ENCODE peak calls at places on chromosomes 6 and 20, in eight cellular contexts. N is H7, R is mammary epithelial cell, K is uterus, C is hepatocyte, H is cardiac muscle cell, M is HL-60, Y is psoas muscle. Q is an unnamed sample. For H3K27me3, the result is how much of the 10 kb centered on the place peaks cover.

GRCh38 chr6:82410151-82410621 is 46.6 kb downstream of the TPBG start:
- DNase-seq in N (no peak), R (no peak), K (no peak), C (no peak), H (peak), M (no peak), Y (no peak), Q (no peak)

GRCh38 chr6:85569323-85569722 is 24.3 kb downstream of the SNX14 start:
- DNase-seq in N (no peak), R (no peak), K (no peak), C (no peak), H (peak), M (no peak), Y (no peak), Q (no peak)

GRCh38 chr20:9441948-9442347 is 72.4 kb upstream of the LAMP5 start:
- DNase-seq in N (no peak), R (no peak), K (no peak), C (no peak), H (no peak), M (peak), Y (no peak), Q (no peak)

GRCh38 chr20:52958206-52958605 is 14.0 kb upstream of the TSHZ2 start:
- DNase-seq in N (no peak), R (no peak), K (no peak), C (no peak), H (no peak), M (no peak), Y (no peak), Q (no peak)

GRCh38 chr20:48564997-48565396 is 262.8 kb downstream of the PREX1 start:
- DNase-seq in N (no peak), R (no peak), K (no peak), C (no peak), H (no peak), M (no peak), Y (no peak), Q (no peak)

GRCh38 chr6:148335582-148335981 is 7.1 kb upstream of the SASH1 start:
- DNase-seq in N (no peak), R (peak), K (no peak), C (no peak), H (peak), M (no peak), Y (no peak), Q (no peak)

GRCh38 chr6:128572286-128572685 is 51.9 kb upstream of the PTPRK start:
- DNase-seq in N (no peak), R (no peak), K (no peak), C (no peak), H (no peak), M (no peak), Y (no peak), Q (no peak)

GRCh38 chr6:15370730-15371129 is 124.9 kb downstream of the JARID2 start:
- DNase-seq in N (no peak), R (peak), K (no peak), C (no peak), H (no peak), M (no peak), Y (no peak), Q (no peak)

GRCh38 chr6:3723251-3723650 is 28.3 kb downstream of the PXDC1 start:
- DNase-seq in N (no peak), R (no peak), K (no peak), C (no peak), H (no peak), M (no peak), Y (no peak), Q (no peak)

GRCh38 chr6:24990227-24990843 is 54.6 kb upstream of the RIPOR2 start:
- DNase-seq in N (no peak), R (no peak), K (no peak), C (no peak), H (peak), M (no peak), Y (no peak), Q (no peak)

GRCh38 chr20:40442181-40442963 is 246.7 kb downstream of the MAFB start:
- DNase-seq in N (peak), R (no peak), K (no peak), C (no peak), H (peak), M (no peak), Y (no peak), Q (no peak)

GRCh38 chr6:830667-831327 is 137.9 kb upstream of the EXOC2 start:
- DNase-seq in N (no peak), R (no peak), K (no peak), C (no peak), H (no peak), M (no peak), Y (no peak), Q (no peak)

GRCh38 chr6:23505021-23505420 is 621.0 kb upstream of the NRSN1 start:
- DNase-seq in N (no peak), R (no peak), K (no peak), C (no peak), H (peak), M (no peak), Y (no peak), Q (no peak)

GRCh38 chr6:23499549-23499948 is 626.5 kb upstream of the NRSN1 start:
- DNase-seq in N (no peak), R (no peak), K (no peak), C (no peak), H (no peak), M (no peak), Y (no peak), Q (no peak)

GRCh38 chr6:23498013-23498412 is 628.0 kb upstream of the NRSN1 start:
- DNase-seq in N (no peak), R (no peak), K (no peak), C (peak), H (peak), M (no peak), Y (no peak), Q (no peak)

DNA sequence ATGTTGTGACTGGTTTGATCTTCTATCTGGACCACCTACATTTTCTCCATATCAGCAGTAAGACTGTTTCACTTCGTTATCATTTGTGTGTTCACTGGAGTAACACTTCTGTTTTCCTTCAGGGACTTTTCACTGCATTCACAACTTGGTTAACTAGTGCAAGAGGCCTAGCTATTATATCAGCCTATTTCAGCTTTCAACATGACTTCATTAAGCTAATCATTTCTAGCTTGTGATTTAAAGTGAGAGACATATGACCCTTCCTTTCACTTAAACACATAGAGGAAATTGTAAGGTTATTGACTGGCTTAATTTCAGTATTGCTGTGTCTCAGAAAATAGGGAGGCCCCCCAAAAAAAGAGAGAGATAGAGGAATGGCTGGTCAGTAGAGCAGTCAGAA is 622.8 kb upstream of the NRSN1 start:
- DNase-seq in N (no peak), R (no peak), K (no peak), C (no peak), H (no peak), M (no peak), Y (no peak), Q (no peak)
- H3K27me3 ChIP-seq in N (under half), R (under half), K (under half), C (under half), H (under half), M (under half), Y (under half), Q (under half)

DNA sequence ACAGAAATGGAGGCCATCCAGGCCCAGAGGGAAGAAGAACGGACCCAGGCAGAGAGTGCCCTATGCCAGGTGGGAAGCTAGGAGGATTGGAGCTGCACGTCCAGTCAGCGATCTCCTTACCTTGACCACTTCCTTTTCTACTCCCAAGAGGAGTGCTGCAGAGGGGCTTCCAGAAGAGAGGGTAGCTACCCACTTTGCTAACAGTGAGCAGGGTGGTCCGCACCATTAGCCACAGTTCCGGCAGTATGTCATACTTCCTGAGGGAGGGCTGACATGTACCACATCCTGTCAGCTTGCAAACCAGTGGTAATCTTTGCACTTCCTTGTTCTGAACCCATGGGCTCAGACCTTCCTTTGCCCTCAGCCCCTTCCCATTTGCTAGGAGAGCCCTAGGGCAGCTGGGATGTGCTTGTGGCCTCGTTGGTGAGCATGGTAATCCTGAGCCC is 35.4 kb downstream of the CEP250 start:
- DNase-seq in N (no peak), R (no peak), K (no peak), C (no peak), H (no peak), M (peak), Y (no peak), Q (peak)
- H3K4me3 ChIP-seq in N (no peak), R (no peak), K (no peak), C (no peak), H (no peak), M (peak), Y (peak), Q (peak)

GRCh38 chr20:36405255-36405654 is 99.1 kb downstream of the DLGAP4 start:
- DNase-seq in N (no peak), R (no peak), K (no peak), C (no peak), H (peak), M (no peak), Y (no peak), Q (no peak)

GRCh38 chr20:36407196-36407733 is 101.1 kb downstream of the DLGAP4 start:
- DNase-seq in N (no peak), R (peak), K (no peak), C (no peak), H (peak), M (no peak), Y (no peak), Q (no peak)

GRCh38 chr20:36401336-36401735 is 95.2 kb downstream of the DLGAP4 start:
- DNase-seq in N (no peak), R (no peak), K (no peak), C (no peak), H (no peak), M (no peak), Y (no peak), Q (no peak)

GRCh38 chr20:36402708-36403107 is 96.6 kb downstream of the DLGAP4 start:
- DNase-seq in N (no peak), R (no peak), K (no peak), C (no peak), H (no peak), M (no peak), Y (no peak), Q (no peak)

GRCh38 chr20:36404435-36404978 is 98.4 kb downstream of the DLGAP4 start:
- DNase-seq in N (no peak), R (no peak), K (no peak), C (no peak), H (no peak), M (no peak), Y (no peak), Q (no peak)
- H3K27me3 ChIP-seq in N (under half), R (under half), K (under half), C (under half), H (under half), M (under half), Y (under half), Q (under half)

GRCh38 chr6:80548496-80548895 is 442.0 kb downstream of the BCKDHB start:
- DNase-seq in N (no peak), R (peak), K (no peak), C (no peak), H (peak), M (no peak), Y (no peak), Q (no peak)
- H3K4me3 ChIP-seq in N (no peak), R (no peak), K (no peak), C (no peak), H (no peak), M (no peak), Y (no peak), Q (no peak)

GRCh38 chr6:40427196-40427595 is 160.0 kb downstream of the LRFN2 start:
- DNase-seq in N (no peak), R (no peak), K (no peak), C (no peak), H (no peak), M (no peak), Y (no peak), Q (no peak)
- H3K27me3 ChIP-seq in N (under half), R (under half), K (under half), C (under half), H (half or more), M (under half), Y (under half), Q (under half)

GRCh38 chr6:168648730-168649129 is 207.7 kb downstream of the SMOC2 start:
- DNase-seq in N (peak), R (no peak), K (no peak), C (no peak), H (no peak), M (no peak), Y (no peak), Q (no peak)
- H3K4me3 ChIP-seq in N (no peak), R (no peak), K (no peak), C (no peak), H (no peak), M (no peak), Y (no peak), Q (no peak)

DNA sequence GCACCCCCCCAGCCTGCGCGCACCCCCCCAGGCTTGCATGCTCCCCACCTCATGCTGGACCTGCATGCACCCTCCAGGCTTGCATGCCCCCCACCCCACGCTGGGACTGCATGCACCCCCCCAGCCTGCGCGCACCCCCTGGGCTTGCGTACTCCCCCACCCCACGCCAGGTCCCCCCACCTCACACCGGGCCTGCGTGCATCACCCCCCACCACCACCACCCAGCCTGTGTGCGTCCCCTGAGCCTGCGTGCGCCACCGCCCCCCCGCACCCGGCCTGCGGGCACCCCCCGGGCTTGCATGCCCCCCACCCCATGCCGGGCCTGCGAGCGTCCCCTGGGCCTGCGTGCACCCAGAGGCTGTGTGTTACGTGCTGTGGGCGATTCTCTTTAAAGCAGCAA is 61.0 kb upstream of the SLCO4A1 start:
- DNase-seq in N (no peak), R (no peak), K (no peak), C (no peak), H (no peak), M (no peak), Y (no peak), Q (no peak)
- H3K27me3 ChIP-seq in N (under half), R (under half), K (under half), C (under half), H (under half), M (under half), Y (under half), Q (under half)

GRCh38 chr20:58853976-58854637 is 1.6 kb downstream of the GNAS start:
- DNase-seq in N (peak), R (no peak), K (no peak), C (no peak), H (no peak), M (no peak), Y (no peak), Q (no peak)

GRCh38 chr20:58851969-58852458 is 502 bp upstream of the GNAS start:
- DNase-seq in N (no peak), R (no peak), K (no peak), C (no peak), H (no peak), M (no peak), Y (no peak), Q (no peak)

GRCh38 chr20:58853466-58853865 is 950 bp downstream of the GNAS start:
- DNase-seq in N (no peak), R (no peak), K (no peak), C (no peak), H (no peak), M (no peak), Y (no peak), Q (no peak)

GRCh38 chr20:58851221-58851968 is 693 bp upstream of the GNAS-AS1 start:
- DNase-seq in N (peak), R (no peak), K (no peak), C (no peak), H (peak), M (no peak), Y (no peak), Q (no peak)

GRCh38 chr20:58852559-58853271 is at the start of gene GNAS:
- DNase-seq in N (peak), R (peak), K (peak), C (peak), H (peak), M (peak), Y (peak), Q (peak)
- H3K4me3 ChIP-seq in N (peak), R (no peak), K (peak), C (peak), H (peak), M (no peak), Y (peak), Q (peak)